ENCODE peak calls at places on chromosomes 6 and 20, in five cellular contexts. One of them, this sample, is unnamed.

GRCh38 chr6:167898673-167899311 is 72.1 kb downstream of the AFDN start:
- DNase-seq in lower lobe of right lung: no peak
- DNase-seq in A549: peak
- DNase-seq in GM20000: peak
- DNase-seq in lung: no peak
- DNase-seq in this sample: peak

GRCh38 chr6:151289399-151290007 is 49.7 kb downstream of the AKAP12 start:
- DNase-seq in GM20000: no peak
- DNase-seq in lower lobe of right lung: no peak
- DNase-seq in A549: no peak
- DNase-seq in lung: no peak
- DNase-seq in this sample: no peak

GRCh38 chr6:158653577-158654354 is 3.9 kb downstream of the SYTL3 start:
- DNase-seq in GM20000: peak
- DNase-seq in lung: no peak
- DNase-seq in A549: no peak
- DNase-seq in lower lobe of right lung: peak
- DNase-seq in this sample: peak

GRCh38 chr20:41249781-41250281 is 67.7 kb downstream of the ZHX3 start:
- DNase-seq in GM20000: peak
- DNase-seq in A549: no peak
- DNase-seq in lung: no peak
- DNase-seq in lower lobe of right lung: no peak
- DNase-seq in this sample: peak

GRCh38 chr6:3913958-3914337 is 64.8 kb downstream of the FAM50B start:
- DNase-seq in GM20000: no peak
- DNase-seq in lung: no peak
- DNase-seq in A549: no peak
- DNase-seq in lower lobe of right lung: no peak
- DNase-seq in this sample: no peak

GRCh38 chr6:105871542-105871941 is 214.6 kb upstream of the PRDM1 start:
- DNase-seq in GM20000: no peak
- DNase-seq in lung: no peak
- DNase-seq in A549: no peak
- DNase-seq in lower lobe of right lung: no peak
- DNase-seq in this sample: no peak

GRCh38 chr6:71043902-71044301 is 87.0 kb upstream of the B3GAT2 start:
- DNase-seq in A549: no peak
- DNase-seq in GM20000: no peak
- DNase-seq in lung: no peak
- DNase-seq in lower lobe of right lung: no peak
- DNase-seq in this sample: no peak

GRCh38 chr20:19427480-19427879 is 215.0 kb downstream of the SLC24A3 start:
- DNase-seq in A549: no peak
- DNase-seq in lower lobe of right lung: peak
- DNase-seq in GM20000: no peak
- DNase-seq in lung: peak
- DNase-seq in this sample: no peak

GRCh38 chr6:108179741-108180140 is 13.9 kb downstream of the NR2E1 start:
- DNase-seq in lung: no peak
- DNase-seq in A549: no peak
- DNase-seq in lower lobe of right lung: no peak
- DNase-seq in GM20000: no peak
- DNase-seq in this sample: no peak

GRCh38 chr6:156807795-156808194 is 30.6 kb downstream of the ARID1B start:
- DNase-seq in A549: no peak
- DNase-seq in lung: no peak
- DNase-seq in GM20000: no peak
- DNase-seq in lower lobe of right lung: no peak
- DNase-seq in this sample: no peak

GRCh38 chr6:72760130-72760793 is 138.4 kb downstream of the KCNQ5 start:
- DNase-seq in GM20000: no peak
- DNase-seq in lung: no peak
- DNase-seq in lower lobe of right lung: no peak
- DNase-seq in A549: no peak
- DNase-seq in this sample: no peak

GRCh38 chr20:62741191-62741676 is 32.6 kb downstream of the NTSR1 start:
- DNase-seq in lung: no peak
- DNase-seq in GM20000: no peak
- DNase-seq in lower lobe of right lung: peak
- DNase-seq in A549: no peak
- DNase-seq in this sample: no peak

GRCh38 chr20:63064310-63064709 is 57.5 kb upstream of the BHLHE23 start:
- DNase-seq in lower lobe of right lung: peak
- DNase-seq in GM20000: no peak
- DNase-seq in A549: no peak
- DNase-seq in lung: no peak
- DNase-seq in this sample: no peak

GRCh38 chr6:3137057-3137777 is 18.7 kb downstream of the BPHL start:
- DNase-seq in lung: no peak
- DNase-seq in GM20000: no peak
- DNase-seq in A549: no peak
- DNase-seq in lower lobe of right lung: no peak
- DNase-seq in this sample: no peak

GRCh38 chr6:129638055-129639019 is 71.6 kb downstream of the ARHGAP18 start:
- DNase-seq in lower lobe of right lung: no peak
- DNase-seq in A549: peak
- DNase-seq in lung: no peak
- DNase-seq in GM20000: no peak
- DNase-seq in this sample: no peak

GRCh38 chr6:125077453-125077852 is 76.1 kb upstream of the TPD52L1 start:
- DNase-seq in lung: no peak
- DNase-seq in GM20000: no peak
- DNase-seq in lower lobe of right lung: no peak
- DNase-seq in A549: no peak
- DNase-seq in this sample: no peak

GRCh38 chr20:33362898-33363297 is 38.4 kb downstream of the CDK5RAP1 start:
- DNase-seq in A549: no peak
- DNase-seq in lower lobe of right lung: no peak
- DNase-seq in lung: no peak
- DNase-seq in GM20000: no peak
- DNase-seq in this sample: no peak

GRCh38 chr20:934186-934840 is 18.2 kb upstream of the ANGPT4 start:
- DNase-seq in lung: no peak
- DNase-seq in A549: no peak
- DNase-seq in GM20000: no peak
- DNase-seq in lower lobe of right lung: no peak
- DNase-seq in this sample: no peak

GRCh38 chr6:54093306-54093705 is 17.9 kb upstream of the MLIP start:
- DNase-seq in GM20000: no peak
- DNase-seq in lower lobe of right lung: no peak
- DNase-seq in lung: no peak
- DNase-seq in A549: no peak
- DNase-seq in this sample: no peak

GRCh38 chr20:31815408-31816188 is 3.6 kb upstream of the MYLK2 start:
- DNase-seq in A549: no peak
- DNase-seq in GM20000: peak
- DNase-seq in lung: no peak
- DNase-seq in lower lobe of right lung: no peak
- DNase-seq in this sample: no peak
- TF ChIP-seq CTCF in A549: no peak
- TF ChIP-seq CTCF in GM20000: no peak
- TF ChIP-seq CTCF in lung: no peak
- TF ChIP-seq CTCF in lower lobe of right lung: no peak
- TF ChIP-seq CTCF in this sample: no peak

GRCh38 chr20:59958626-59959025 is 403 bp downstream of the CDH26 start:
- DNase-seq in lung: no peak
- DNase-seq in lower lobe of right lung: no peak
- DNase-seq in A549: no peak
- DNase-seq in GM20000: no peak
- DNase-seq in this sample: no peak

GRCh38 chr20:59958123-59958522 is at the start of gene CDH26:
- DNase-seq in lower lobe of right lung: no peak
- DNase-seq in lung: no peak
- DNase-seq in GM20000: no peak
- DNase-seq in A549: no peak
- DNase-seq in this sample: no peak

GRCh38 chr20:59949911-59950310 is 8.3 kb upstream of the CDH26 start:
- DNase-seq in lung: no peak
- DNase-seq in lower lobe of right lung: no peak
- DNase-seq in A549: no peak
- DNase-seq in GM20000: no peak
- DNase-seq in this sample: no peak

GRCh38 chr20:59954718-59955117 is 3.5 kb upstream of the CDH26 start:
- DNase-seq in lung: no peak
- DNase-seq in A549: no peak
- DNase-seq in GM20000: no peak
- DNase-seq in lower lobe of right lung: no peak
- DNase-seq in this sample: no peak

GRCh38 chr20:59955131-59955796 is 3.0 kb upstream of the CDH26 start:
- DNase-seq in lung: no peak
- DNase-seq in A549: peak
- DNase-seq in lower lobe of right lung: no peak
- DNase-seq in GM20000: no peak
- DNase-seq in this sample: peak
- TF ChIP-seq CTCF in lung: no peak
- TF ChIP-seq CTCF in A549: peak
- TF ChIP-seq CTCF in lower lobe of right lung: peak
- TF ChIP-seq CTCF in GM20000: no peak
- TF ChIP-seq CTCF in this sample: peak

DNA sequence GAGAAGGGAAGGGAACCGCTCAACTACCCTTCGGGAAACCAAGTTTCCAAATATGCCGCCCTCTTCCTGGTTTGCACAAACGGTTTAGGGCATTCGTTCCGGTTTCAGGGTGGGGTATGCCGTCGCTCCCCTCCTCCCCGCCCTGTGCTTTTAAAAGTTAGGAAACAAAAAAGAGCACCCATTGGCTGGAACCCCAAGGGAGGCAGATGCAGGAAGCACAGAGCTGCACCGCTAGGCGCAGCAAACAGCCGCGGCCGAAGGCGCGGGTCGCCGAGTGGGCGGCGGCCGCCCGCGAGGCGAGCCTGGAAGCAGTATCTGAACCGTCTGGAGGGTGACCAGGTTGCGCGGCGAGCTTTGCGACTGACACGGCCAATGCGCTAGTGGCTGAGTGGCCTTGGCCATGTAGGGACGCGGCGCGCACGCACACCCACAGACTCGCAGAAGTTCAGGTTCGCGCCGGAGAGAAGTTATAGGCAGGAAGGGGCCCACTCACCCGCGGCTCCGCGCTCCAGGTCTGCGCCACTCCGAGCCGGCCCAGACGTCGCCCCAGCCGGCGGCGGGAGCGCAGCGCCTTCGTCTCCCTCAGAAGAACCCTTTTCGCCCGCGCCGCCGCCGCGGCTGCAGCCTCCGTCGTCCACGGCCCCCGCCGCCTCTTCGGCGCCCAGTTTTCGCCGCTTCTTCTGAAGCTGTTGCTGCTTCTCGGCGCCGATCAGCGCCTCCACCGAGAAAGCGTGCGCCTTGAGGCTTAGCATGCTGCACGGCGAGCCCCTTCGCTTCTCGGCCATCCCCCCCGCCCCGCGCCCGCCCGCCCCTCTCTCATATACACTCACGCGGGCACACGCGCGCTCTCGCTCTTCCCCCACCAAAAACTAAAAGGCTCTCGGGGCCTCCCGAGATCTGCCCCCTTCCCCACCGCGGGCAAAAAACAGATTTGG is 734 bp downstream of the TBX18 start:
- DNase-seq in lower lobe of right lung: peak
- DNase-seq in A549: peak
- DNase-seq in lung: no peak
- DNase-seq in GM20000: no peak
- DNase-seq in this sample: no peak
- TF ChIP-seq CTCF in lower lobe of right lung: no peak
- TF ChIP-seq CTCF in A549: no peak
- TF ChIP-seq CTCF in lung: no peak
- TF ChIP-seq CTCF in GM20000: no peak
- TF ChIP-seq CTCF in this sample: no peak

GRCh38 chr20:38731738-38732113 is 7.4 kb downstream of the SLC32A1 start:
- DNase-seq in GM20000: no peak
- DNase-seq in A549: no peak
- DNase-seq in lung: no peak
- DNase-seq in lower lobe of right lung: no peak
- DNase-seq in this sample: no peak
- TF ChIP-seq CTCF in GM20000: no peak
- TF ChIP-seq CTCF in A549: peak
- TF ChIP-seq CTCF in lung: no peak
- TF ChIP-seq CTCF in lower lobe of right lung: peak
- TF ChIP-seq CTCF in this sample: no peak

GRCh38 chr6:14170128-14170527 is 52.6 kb downstream of the CD83 start:
- DNase-seq in GM20000: no peak
- DNase-seq in lung: no peak
- DNase-seq in lower lobe of right lung: no peak
- DNase-seq in A549: no peak
- DNase-seq in this sample: no peak
- TF ChIP-seq CTCF in GM20000: no peak
- TF ChIP-seq CTCF in lung: no peak
- TF ChIP-seq CTCF in lower lobe of right lung: no peak
- TF ChIP-seq CTCF in A549: no peak
- TF ChIP-seq CTCF in this sample: no peak

This sample was measured in GM10248.